ENCODE peak calls at places on chromosome 3, in seven cellular contexts. One of them, this sample, is unnamed.

GRCh38 chr3:159112724-159113123 is 310.9 kb downstream of the MFSD1 start:
- DNase-seq in fibroblast of lung: no peak
- DNase-seq in right lobe of liver: no peak
- DNase-seq in foreskin keratinocyte: no peak
- DNase-seq in heart left ventricle: no peak
- DNase-seq in spleen: no peak
- DNase-seq in cardiac muscle cell: no peak
- DNase-seq in this sample: no peak

GRCh38 chr3:76643620-76644019 is 396.3 kb upstream of the ROBO2 start:
- DNase-seq in right lobe of liver: no peak
- DNase-seq in heart left ventricle: no peak
- DNase-seq in foreskin keratinocyte: no peak
- DNase-seq in cardiac muscle cell: no peak
- DNase-seq in spleen: no peak
- DNase-seq in fibroblast of lung: no peak
- DNase-seq in this sample: no peak

GRCh38 chr3:108106031-108106430 is 15.2 kb upstream of the CD47 start:
- DNase-seq in heart left ventricle: no peak
- DNase-seq in foreskin keratinocyte: no peak
- DNase-seq in cardiac muscle cell: no peak
- DNase-seq in right lobe of liver: no peak
- DNase-seq in spleen: no peak
- DNase-seq in fibroblast of lung: peak; percentile 37
- DNase-seq in this sample: no peak

GRCh38 chr3:133712017-133712416 is 34.2 kb upstream of the TF start:
- DNase-seq in heart left ventricle: no peak
- DNase-seq in fibroblast of lung: no peak
- DNase-seq in foreskin keratinocyte: no peak
- DNase-seq in spleen: no peak
- DNase-seq in right lobe of liver: peak; percentile 28
- DNase-seq in cardiac muscle cell: no peak
- DNase-seq in this sample: no peak

GRCh38 chr3:182608876-182609275 is 184.4 kb upstream of the ATP11B start:
- DNase-seq in right lobe of liver: no peak
- DNase-seq in fibroblast of lung: no peak
- DNase-seq in spleen: no peak
- DNase-seq in cardiac muscle cell: no peak
- DNase-seq in foreskin keratinocyte: no peak
- DNase-seq in heart left ventricle: no peak
- DNase-seq in this sample: no peak

GRCh38 chr3:41792806-41793205 is 169.1 kb downstream of the ULK4 start:
- DNase-seq in right lobe of liver: no peak
- DNase-seq in foreskin keratinocyte: no peak
- DNase-seq in cardiac muscle cell: no peak
- DNase-seq in heart left ventricle: no peak
- DNase-seq in spleen: no peak
- DNase-seq in fibroblast of lung: no peak
- DNase-seq in this sample: no peak

GRCh38 chr3:50539356-50539838 is 28.1 kb downstream of the C3orf18 start:
- DNase-seq in fibroblast of lung: no peak
- DNase-seq in spleen: no peak
- DNase-seq in foreskin keratinocyte: no peak
- DNase-seq in heart left ventricle: no peak
- DNase-seq in cardiac muscle cell: no peak
- DNase-seq in right lobe of liver: no peak
- DNase-seq in this sample: no peak

GRCh38 chr3:42914771-42915515 is 9.0 kb downstream of the ZNF662 start:
- DNase-seq in cardiac muscle cell: peak; percentile 4
- DNase-seq in foreskin keratinocyte: no peak
- DNase-seq in spleen: no peak
- DNase-seq in heart left ventricle: no peak
- DNase-seq in fibroblast of lung: no peak
- DNase-seq in right lobe of liver: no peak
- DNase-seq in this sample: no peak

GRCh38 chr3:52193059-52193458 is 4.9 kb upstream of the ALAS1 start:
- DNase-seq in right lobe of liver: peak; percentile 88
- DNase-seq in heart left ventricle: peak; percentile 79
- DNase-seq in foreskin keratinocyte: no peak
- DNase-seq in fibroblast of lung: peak; percentile 25
- DNase-seq in spleen: no peak
- DNase-seq in cardiac muscle cell: peak; percentile 46
- DNase-seq in this sample: no peak

GRCh38 chr3:9316881-9317341 is 45.9 kb upstream of the THUMPD3 start:
- DNase-seq in fibroblast of lung: peak; percentile 78
- DNase-seq in spleen: no peak
- DNase-seq in heart left ventricle: no peak
- DNase-seq in foreskin keratinocyte: no peak
- DNase-seq in right lobe of liver: no peak
- DNase-seq in cardiac muscle cell: peak; percentile 77
- DNase-seq in this sample: peak; percentile 28

GRCh38 chr3:134938024-134938525 is 143.0 kb downstream of the EPHB1 start:
- DNase-seq in right lobe of liver: no peak
- DNase-seq in spleen: no peak
- DNase-seq in cardiac muscle cell: no peak
- DNase-seq in heart left ventricle: no peak
- DNase-seq in fibroblast of lung: no peak
- DNase-seq in foreskin keratinocyte: no peak
- DNase-seq in this sample: no peak

GRCh38 chr3:179476215-179476614 is 24.9 kb upstream of the GNB4 start:
- DNase-seq in heart left ventricle: no peak
- DNase-seq in spleen: no peak
- DNase-seq in fibroblast of lung: no peak
- DNase-seq in cardiac muscle cell: no peak
- DNase-seq in right lobe of liver: no peak
- DNase-seq in foreskin keratinocyte: no peak
- DNase-seq in this sample: no peak

GRCh38 chr3:32733631-32734229 is 48.7 kb downstream of the CNOT10 start:
- DNase-seq in cardiac muscle cell: peak; percentile 61
- DNase-seq in spleen: no peak
- DNase-seq in right lobe of liver: no peak
- DNase-seq in foreskin keratinocyte: no peak
- DNase-seq in heart left ventricle: no peak
- DNase-seq in fibroblast of lung: peak; percentile 16
- DNase-seq in this sample: no peak

GRCh38 chr3:71549948-71550347 is 33.6 kb downstream of the FOXP1 start:
- DNase-seq in heart left ventricle: no peak
- DNase-seq in foreskin keratinocyte: no peak
- DNase-seq in right lobe of liver: no peak
- DNase-seq in spleen: no peak
- DNase-seq in cardiac muscle cell: no peak
- DNase-seq in fibroblast of lung: no peak
- DNase-seq in this sample: no peak

GRCh38 chr3:128432898-128433629 is 33.6 kb downstream of the DNAJB8 start:
- DNase-seq in right lobe of liver: no peak
- DNase-seq in foreskin keratinocyte: no peak
- DNase-seq in fibroblast of lung: no peak
- DNase-seq in heart left ventricle: no peak
- DNase-seq in spleen: no peak
- DNase-seq in cardiac muscle cell: no peak
- DNase-seq in this sample: no peak

GRCh38 chr3:41216993-41217392 is 17.7 kb downstream of the CTNNB1 start:
- DNase-seq in right lobe of liver: no peak
- DNase-seq in spleen: no peak
- DNase-seq in foreskin keratinocyte: no peak
- DNase-seq in fibroblast of lung: no peak
- DNase-seq in cardiac muscle cell: no peak
- DNase-seq in heart left ventricle: no peak
- DNase-seq in this sample: no peak

GRCh38 chr3:60513241-60513640 is 738.0 kb downstream of the FHIT start:
- DNase-seq in spleen: no peak
- DNase-seq in heart left ventricle: no peak
- DNase-seq in right lobe of liver: no peak
- DNase-seq in cardiac muscle cell: no peak
- DNase-seq in fibroblast of lung: no peak
- DNase-seq in foreskin keratinocyte: no peak
- DNase-seq in this sample: no peak

GRCh38 chr3:110881069-110881468 is 190.5 kb upstream of the NECTIN3 start:
- DNase-seq in fibroblast of lung: peak; percentile 61
- DNase-seq in spleen: no peak
- DNase-seq in right lobe of liver: peak; percentile 92
- DNase-seq in foreskin keratinocyte: peak; percentile 67
- DNase-seq in cardiac muscle cell: peak; percentile 55
- DNase-seq in heart left ventricle: peak; percentile 24
- DNase-seq in this sample: peak; percentile 68

GRCh38 chr3:119292666-119293065 is 1.5 kb upstream of the ARHGAP31 start:
- DNase-seq in fibroblast of lung: no peak
- DNase-seq in heart left ventricle: no peak
- DNase-seq in spleen: peak; percentile 50
- DNase-seq in cardiac muscle cell: no peak
- DNase-seq in right lobe of liver: no peak
- DNase-seq in foreskin keratinocyte: no peak
- DNase-seq in this sample: no peak

GRCh38 chr3:23221136-23221535 is 18.0 kb downstream of the UBE2E2 start:
- DNase-seq in foreskin keratinocyte: no peak
- DNase-seq in right lobe of liver: no peak
- DNase-seq in fibroblast of lung: no peak
- DNase-seq in spleen: no peak
- DNase-seq in cardiac muscle cell: no peak
- DNase-seq in heart left ventricle: no peak
- DNase-seq in this sample: no peak

DNA sequence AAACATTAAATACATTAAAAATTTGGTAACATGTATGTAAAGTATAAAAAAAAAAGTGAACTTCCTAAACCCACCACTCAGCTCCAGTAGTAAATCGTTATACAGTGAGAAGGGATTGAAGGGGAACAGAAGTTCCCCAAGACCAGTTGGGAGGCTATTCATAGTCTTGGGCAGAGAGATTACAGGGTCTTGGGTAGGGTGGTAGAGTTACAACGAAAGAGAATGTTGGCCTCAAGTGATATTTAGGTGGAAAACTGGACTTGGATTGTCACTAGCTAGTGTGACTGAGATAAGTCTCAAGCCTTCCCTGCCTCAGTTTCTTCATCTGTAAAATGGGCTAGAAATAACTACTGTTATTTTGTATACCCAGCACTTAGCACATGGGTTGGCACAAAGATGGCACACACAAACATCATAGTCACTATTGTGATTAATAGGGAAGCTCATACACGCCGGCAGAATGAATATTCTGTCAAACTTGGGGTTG is 431 bp upstream of the YEATS2 start:
- DNase-seq in right lobe of liver: no peak
- DNase-seq in cardiac muscle cell: peak; percentile 9
- DNase-seq in foreskin keratinocyte: no peak
- DNase-seq in spleen: no peak
- DNase-seq in heart left ventricle: no peak
- DNase-seq in fibroblast of lung: no peak
- DNase-seq in this sample: no peak
- TF ChIP-seq CTCF in right lobe of liver: no peak
- TF ChIP-seq CTCF in cardiac muscle cell: no peak
- TF ChIP-seq CTCF in foreskin keratinocyte: no peak
- TF ChIP-seq CTCF in spleen: no peak
- TF ChIP-seq CTCF in heart left ventricle: no peak
- TF ChIP-seq CTCF in fibroblast of lung: no peak
- TF ChIP-seq CTCF in this sample: no peak

DNA sequence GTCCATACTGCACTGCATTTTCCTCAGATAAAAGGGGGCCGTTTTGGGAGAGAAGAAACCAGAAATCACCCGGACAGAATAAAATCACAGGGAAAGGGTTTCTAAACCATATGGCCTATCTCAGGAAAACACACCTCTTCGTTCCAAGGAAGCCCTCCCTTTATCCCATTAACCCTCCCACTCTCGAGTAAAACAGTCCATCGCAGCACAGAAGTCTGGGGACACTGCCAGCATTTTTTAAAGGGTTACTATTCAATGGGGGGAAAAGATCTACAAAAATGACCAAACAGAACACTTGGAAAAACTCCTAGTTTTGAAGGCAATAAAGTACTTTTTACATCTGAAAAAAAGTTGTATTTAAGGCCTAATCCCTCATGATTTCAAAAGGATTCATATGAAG is 7.5 kb downstream of the IL17RD start:
- DNase-seq in foreskin keratinocyte: no peak
- DNase-seq in spleen: no peak
- DNase-seq in heart left ventricle: no peak
- DNase-seq in cardiac muscle cell: no peak
- DNase-seq in right lobe of liver: no peak
- DNase-seq in fibroblast of lung: peak; percentile 8
- DNase-seq in this sample: no peak
- H3K4me1 ChIP-seq in foreskin keratinocyte: no peaks in the 10 kb centered on the region
- H3K4me1 ChIP-seq in spleen: peaks cover 34% of the 10 kb centered on the region
- H3K4me1 ChIP-seq in heart left ventricle: peaks cover 28% of the 10 kb centered on the region
- H3K4me1 ChIP-seq in cardiac muscle cell: peaks cover 86% of the 10 kb centered on the region
- H3K4me1 ChIP-seq in right lobe of liver: no peaks in the 10 kb centered on the region
- H3K4me1 ChIP-seq in fibroblast of lung: no peaks in the 10 kb centered on the region
- H3K4me1 ChIP-seq in this sample: peaks cover 24% of the 10 kb centered on the region

GRCh38 chr3:174219738-174220137 is 639.4 kb upstream of the NAALADL2 start:
- DNase-seq in spleen: no peak
- DNase-seq in foreskin keratinocyte: no peak
- DNase-seq in right lobe of liver: no peak
- DNase-seq in heart left ventricle: no peak
- DNase-seq in cardiac muscle cell: no peak
- DNase-seq in fibroblast of lung: no peak
- DNase-seq in this sample: no peak
- TF ChIP-seq CTCF in spleen: no peak
- TF ChIP-seq CTCF in foreskin keratinocyte: no peak
- TF ChIP-seq CTCF in right lobe of liver: no peak
- TF ChIP-seq CTCF in heart left ventricle: no peak
- TF ChIP-seq CTCF in cardiac muscle cell: no peak
- TF ChIP-seq CTCF in fibroblast of lung: no peak
- TF ChIP-seq CTCF in this sample: no peak

GRCh38 chr3:101941253-101942039 is 92.1 kb downstream of the NFKBIZ start:
- DNase-seq in right lobe of liver: no peak
- DNase-seq in foreskin keratinocyte: no peak
- DNase-seq in fibroblast of lung: peak; percentile 80
- DNase-seq in spleen: no peak
- DNase-seq in heart left ventricle: no peak
- DNase-seq in cardiac muscle cell: peak; percentile 87
- DNase-seq in this sample: no peak

GRCh38 chr3:101938262-101938847 is 89.0 kb downstream of the NFKBIZ start:
- DNase-seq in heart left ventricle: no peak
- DNase-seq in right lobe of liver: no peak
- DNase-seq in fibroblast of lung: no peak
- DNase-seq in cardiac muscle cell: no peak
- DNase-seq in spleen: no peak
- DNase-seq in foreskin keratinocyte: no peak
- DNase-seq in this sample: no peak

GRCh38 chr3:101942356-101942755 is 93.0 kb downstream of the NFKBIZ start:
- DNase-seq in cardiac muscle cell: no peak
- DNase-seq in heart left ventricle: no peak
- DNase-seq in foreskin keratinocyte: no peak
- DNase-seq in right lobe of liver: no peak
- DNase-seq in fibroblast of lung: peak; percentile 13
- DNase-seq in spleen: no peak
- DNase-seq in this sample: no peak

GRCh38 chr3:101939391-101939790 is 90.1 kb downstream of the NFKBIZ start:
- DNase-seq in fibroblast of lung: peak; percentile 53
- DNase-seq in spleen: no peak
- DNase-seq in foreskin keratinocyte: no peak
- DNase-seq in right lobe of liver: no peak
- DNase-seq in cardiac muscle cell: no peak
- DNase-seq in heart left ventricle: no peak
- DNase-seq in this sample: no peak

DNA sequence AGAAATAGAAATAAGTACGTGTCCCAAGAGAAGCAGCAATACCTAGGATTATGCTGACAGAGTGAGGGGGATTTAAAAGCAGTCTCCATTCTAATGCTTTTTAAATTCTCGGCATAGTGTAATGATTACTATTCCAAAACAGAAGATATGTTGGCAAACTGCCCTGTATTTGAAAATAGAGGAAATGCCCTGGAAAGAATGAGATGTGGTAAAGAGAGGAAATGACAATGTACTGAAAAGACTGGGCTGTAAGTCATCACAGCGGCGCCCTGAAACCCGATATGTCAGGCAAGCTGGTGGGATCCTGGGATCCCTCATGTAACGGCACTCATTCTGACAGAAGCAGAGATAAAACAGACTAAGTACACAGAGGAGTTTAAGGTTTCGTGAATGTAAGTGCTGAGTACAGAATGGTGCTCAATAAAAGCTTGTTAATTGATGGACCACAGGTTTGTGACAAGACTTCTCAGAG is 91.2 kb downstream of the NFKBIZ start:
- DNase-seq in cardiac muscle cell: peak; percentile 98
- DNase-seq in right lobe of liver: peak; percentile 40
- DNase-seq in spleen: peak; percentile 82
- DNase-seq in foreskin keratinocyte: peak; percentile 73
- DNase-seq in heart left ventricle: peak; percentile 72
- DNase-seq in fibroblast of lung: peak; percentile 98
- DNase-seq in this sample: no peak
- H3K4me1 ChIP-seq in cardiac muscle cell: peaks cover 53% of the 10 kb centered on the region
- H3K4me1 ChIP-seq in right lobe of liver: peaks cover 4% of the 10 kb centered on the region
- H3K4me1 ChIP-seq in spleen: peaks cover 75% of the 10 kb centered on the region
- H3K4me1 ChIP-seq in foreskin keratinocyte: peaks cover 36% of the 10 kb centered on the region
- H3K4me1 ChIP-seq in heart left ventricle: peaks cover 30% of the 10 kb centered on the region
- H3K4me1 ChIP-seq in fibroblast of lung: peaks cover 18% of the 10 kb centered on the region
- H3K4me1 ChIP-seq in this sample: no peaks in the 10 kb centered on the region